ENCODE peak calls at places on chromosomes 12 and 14, in nine cellular contexts. O is hepatocyte, Q is transverse colon, S is cardiac muscle cell, T is mesothelial cell of epicardium, Y is AG04450, N is GM10248, P is kidney, W is ovary. R is an unnamed sample.

GRCh38 chr12:110689002-110689600 is at the start of gene HVCN1:
- DNase-seq in O (peak), Q (peak), S (peak), T (peak), Y (no peak), N (peak), P (peak), W (peak), R (peak)

GRCh38 chr12:89390802-89391673 is 38.7 kb upstream of the DUSP6 start:
- DNase-seq in O (peak), Q (peak), S (peak), T (no peak), Y (no peak), N (no peak), P (no peak), W (no peak), R (peak)

GRCh38 chr14:101508948-101509729 is 52.2 kb upstream of the DIO3 start:
- DNase-seq in O (no peak), Q (no peak), S (no peak), T (no peak), Y (no peak), N (no peak), P (peak), W (peak), R (no peak)

GRCh38 chr12:104219908-104220404 is 4.4 kb downstream of the TXNRD1 start:
- DNase-seq in O (peak), Q (peak), S (no peak), T (no peak), Y (no peak), N (no peak), P (no peak), W (no peak), R (peak)

GRCh38 chr14:71266994-71267636 is 359.9 kb downstream of the PCNX1 start:
- DNase-seq in O (no peak), Q (no peak), S (peak), T (no peak), Y (no peak), N (peak), P (no peak), W (no peak), R (peak)

GRCh38 chr12:50032516-50033316 is 7.4 kb upstream of the RACGAP1 start:
- DNase-seq in O (no peak), Q (no peak), S (no peak), T (no peak), Y (no peak), N (no peak), P (no peak), W (no peak), R (no peak)

GRCh38 chr12:21774358-21775129 is at the start of gene KCNJ8:
- DNase-seq in O (peak), Q (peak), S (peak), T (peak), Y (peak), N (peak), P (peak), W (peak), R (peak)

GRCh38 chr14:42140001-42140400 is 533.3 kb downstream of the LRFN5 start:
- DNase-seq in O (no peak), Q (no peak), S (no peak), T (no peak), Y (no peak), N (no peak), P (no peak), W (no peak), R (no peak)

GRCh38 chr12:39464976-39465375 is 22.1 kb upstream of the KIF21A start:
- DNase-seq in O (no peak), Q (no peak), S (no peak), T (no peak), Y (no peak), N (no peak), P (no peak), W (no peak), R (no peak)

GRCh38 chr12:3746758-3747157 is 6.2 kb downstream of the CRACR2A start:
- DNase-seq in O (no peak), Q (no peak), S (no peak), T (no peak), Y (no peak), N (no peak), P (no peak), W (no peak), R (no peak)

GRCh38 chr14:34058510-34058909 is 107.6 kb upstream of the EGLN3 start:
- DNase-seq in O (no peak), Q (no peak), S (no peak), T (no peak), Y (no peak), N (no peak), P (no peak), W (no peak), R (no peak)

GRCh38 chr14:24277606-24278321 is 6.4 kb upstream of the RABGGTA start:
- DNase-seq in O (no peak), Q (peak), S (no peak), T (no peak), Y (no peak), N (no peak), P (no peak), W (no peak), R (no peak)

GRCh38 chr12:92543872-92544271 is 158.9 kb upstream of the PLEKHG7 start:
- DNase-seq in O (no peak), Q (no peak), S (no peak), T (no peak), Y (no peak), N (no peak), P (no peak), W (no peak), R (no peak)

GRCh38 chr12:11877102-11877826 is 193.5 kb upstream of the BCL2L14 start:
- DNase-seq in O (no peak), Q (no peak), S (no peak), T (no peak), Y (no peak), N (no peak), P (no peak), W (no peak), R (no peak)

GRCh38 chr14:101480747-101481530 is 80.4 kb upstream of the DIO3 start:
- DNase-seq in O (peak), Q (peak), S (peak), T (peak), Y (no peak), N (no peak), P (no peak), W (peak), R (peak)

GRCh38 chr12:41850046-41850445 is 294.6 kb downstream of the GXYLT1 start:
- DNase-seq in O (no peak), Q (no peak), S (no peak), T (no peak), Y (no peak), N (no peak), P (no peak), W (no peak), R (no peak)

GRCh38 chr12:54603173-54603814 is 14.8 kb upstream of the PPP1R1A start:
- DNase-seq in O (peak), Q (peak), S (peak), T (no peak), Y (peak), N (peak), P (no peak), W (peak), R (peak)

GRCh38 chr12:84661732-84662326 is 250.8 kb downstream of the SLC6A15 start:
- DNase-seq in O (no peak), Q (no peak), S (peak), T (no peak), Y (no peak), N (no peak), P (no peak), W (no peak), R (peak)

GRCh38 chr14:22890416-22890815 is 7.4 kb downstream of the REM2 start:
- DNase-seq in O (no peak), Q (no peak), S (no peak), T (no peak), Y (no peak), N (no peak), P (no peak), W (no peak), R (no peak)

GRCh38 chr12:19491863-19492262 is 52.6 kb downstream of the AEBP2 start:
- DNase-seq in O (no peak), Q (no peak), S (no peak), T (no peak), Y (no peak), N (no peak), P (no peak), W (no peak), R (peak)

GRCh38 chr14:63269561-63270225 is 49.0 kb downstream of the GPHB5 start:
- DNase-seq in O (no peak), Q (no peak), S (no peak), T (no peak), Y (no peak), N (no peak), P (no peak), W (no peak), R (no peak)

GRCh38 chr12:73599268-73599667 is 938.4 kb upstream of the ATXN7L3B start:
- DNase-seq in O (no peak), Q (no peak), S (no peak), T (no peak), Y (no peak), N (no peak), P (no peak), W (no peak), R (no peak)

DNA sequence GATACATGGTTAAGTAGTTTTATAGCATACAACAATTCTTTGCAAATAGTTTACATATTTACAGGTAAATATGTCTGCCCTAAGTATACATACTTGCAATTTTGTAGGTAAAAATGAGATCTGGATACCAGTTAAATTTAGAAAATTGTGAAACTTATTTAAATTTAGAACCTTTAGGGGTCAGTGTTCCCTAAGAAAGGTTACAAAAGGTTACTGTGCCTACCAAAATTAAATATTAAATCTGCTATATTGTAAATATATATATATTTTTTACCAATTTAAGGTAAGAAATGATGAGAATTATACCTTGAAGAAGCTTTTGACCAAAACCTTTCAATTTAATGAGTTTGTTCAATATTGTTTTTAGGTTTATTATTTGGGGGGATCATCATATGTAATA is 54.0 kb downstream of the MIPOL1 start:
- DNase-seq in O (no peak), Q (no peak), S (no peak), T (no peak), Y (no peak), N (no peak), P (no peak), W (no peak), R (no peak)
- TF ChIP-seq CTCF in O (peak), Q (no peak), S (peak), T (no peak), Y (no peak), N (no peak), P (no peak), W (no peak), R (no peak)

DNA sequence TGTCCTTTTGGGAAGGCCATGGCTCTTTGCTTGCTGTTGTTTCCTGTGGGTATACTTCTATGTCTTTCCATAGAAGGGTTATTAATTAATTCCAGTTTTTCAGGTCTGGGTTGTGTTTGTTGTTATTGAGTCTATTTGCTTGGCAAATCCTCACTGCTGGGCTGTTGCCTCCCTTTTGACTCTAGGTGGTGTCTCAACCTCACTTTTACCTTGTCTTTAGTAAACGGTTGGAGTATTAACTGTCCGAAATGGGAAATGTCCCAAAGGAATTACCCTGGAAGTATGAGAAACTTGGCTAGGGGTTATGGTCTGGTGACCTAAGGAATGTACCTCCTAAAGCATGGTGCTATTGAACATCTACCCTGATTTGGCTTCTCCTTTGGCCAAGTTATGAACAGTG is 16.7 kb downstream of the PRH1 start:
- DNase-seq in O (no peak), Q (no peak), S (peak), T (no peak), Y (no peak), N (no peak), P (no peak), W (no peak), R (no peak)
- TF ChIP-seq CTCF in O (peak), Q (no peak), S (no peak), T (no peak), Y (no peak), N (no peak), P (peak), W (no peak), R (peak)

GRCh38 chr12:40769846-40770245 is 77.6 kb downstream of the CNTN1 start:
- DNase-seq in O (no peak), Q (no peak), S (no peak), T (no peak), Y (no peak), N (no peak), P (no peak), W (no peak), R (no peak)
- TF ChIP-seq CTCF in O (no peak), Q (no peak), S (no peak), T (no peak), Y (no peak), N (no peak), P (no peak), W (no peak), R (no peak)

GRCh38 chr12:77001181-77001758 is 64.1 kb downstream of the E2F7 start:
- DNase-seq in O (no peak), Q (no peak), S (no peak), T (no peak), Y (no peak), N (no peak), P (no peak), W (no peak), R (no peak)

GRCh38 chr12:77002382-77002781 is 63.0 kb downstream of the E2F7 start:
- DNase-seq in O (no peak), Q (no peak), S (no peak), T (no peak), Y (no peak), N (no peak), P (no peak), W (no peak), R (no peak)

GRCh38 chr12:77005699-77006098 is 59.7 kb downstream of the E2F7 start:
- DNase-seq in O (no peak), Q (no peak), S (no peak), T (no peak), Y (no peak), N (no peak), P (no peak), W (no peak), R (no peak)

GRCh38 chr12:77003961-77004360 is 61.4 kb downstream of the E2F7 start:
- DNase-seq in O (no peak), Q (no peak), S (no peak), T (no peak), Y (no peak), N (no peak), P (no peak), W (no peak), R (no peak)

DNA sequence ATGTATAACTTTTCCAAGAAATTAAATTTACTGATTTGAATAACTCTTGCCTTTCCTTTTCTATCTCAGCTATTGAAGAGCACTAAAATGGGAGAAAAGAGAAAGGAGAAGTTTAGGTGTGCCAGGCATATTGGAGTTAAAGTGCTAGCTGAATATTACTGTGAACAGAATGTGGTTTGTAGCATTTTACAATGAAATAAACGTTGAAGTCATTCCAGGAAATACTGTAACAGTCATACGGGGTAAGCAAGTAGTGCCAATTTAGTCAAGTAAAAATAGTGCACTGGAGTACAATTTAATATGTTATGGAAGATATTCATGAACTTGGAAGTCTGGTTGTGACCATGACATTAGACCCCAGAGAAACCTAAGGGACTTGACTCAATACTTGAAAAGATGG is 62.1 kb downstream of the E2F7 start:
- DNase-seq in O (no peak), Q (no peak), S (no peak), T (no peak), Y (no peak), N (no peak), P (no peak), W (no peak), R (no peak)
- TF ChIP-seq CTCF in O (no peak), Q (no peak), S (no peak), T (no peak), Y (no peak), N (no peak), P (no peak), W (no peak), R (no peak)

DNA sequence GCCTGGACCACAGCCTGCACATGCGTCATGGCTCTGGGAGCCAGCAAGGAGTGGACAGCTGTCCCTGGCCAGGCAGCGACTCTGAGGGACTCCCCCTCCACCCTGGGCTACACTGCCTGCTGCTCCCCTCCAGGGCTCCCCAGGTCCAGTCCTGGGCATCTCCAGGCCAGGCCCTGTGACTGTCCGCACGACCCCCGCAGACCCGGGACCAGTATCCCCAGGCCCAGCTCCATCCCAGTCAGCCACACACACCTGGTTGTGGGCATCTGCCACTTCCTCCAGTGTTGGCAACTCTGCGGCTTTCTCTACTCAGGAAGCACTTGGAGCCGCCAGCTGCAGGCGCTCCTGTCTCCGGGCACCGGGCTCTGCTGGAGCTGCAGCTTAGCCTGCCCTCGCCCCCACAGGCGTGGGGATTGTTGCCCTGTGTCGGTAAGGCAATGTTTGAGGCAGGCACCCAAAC is 2.4 kb downstream of the ULK1 start:
- DNase-seq in O (no peak), Q (no peak), S (no peak), T (no peak), Y (peak), N (no peak), P (no peak), W (no peak), R (no peak)
- TF ChIP-seq CTCF in O (no peak), Q (no peak), S (no peak), T (no peak), Y (no peak), N (no peak), P (no peak), W (no peak), R (no peak)

DNA sequence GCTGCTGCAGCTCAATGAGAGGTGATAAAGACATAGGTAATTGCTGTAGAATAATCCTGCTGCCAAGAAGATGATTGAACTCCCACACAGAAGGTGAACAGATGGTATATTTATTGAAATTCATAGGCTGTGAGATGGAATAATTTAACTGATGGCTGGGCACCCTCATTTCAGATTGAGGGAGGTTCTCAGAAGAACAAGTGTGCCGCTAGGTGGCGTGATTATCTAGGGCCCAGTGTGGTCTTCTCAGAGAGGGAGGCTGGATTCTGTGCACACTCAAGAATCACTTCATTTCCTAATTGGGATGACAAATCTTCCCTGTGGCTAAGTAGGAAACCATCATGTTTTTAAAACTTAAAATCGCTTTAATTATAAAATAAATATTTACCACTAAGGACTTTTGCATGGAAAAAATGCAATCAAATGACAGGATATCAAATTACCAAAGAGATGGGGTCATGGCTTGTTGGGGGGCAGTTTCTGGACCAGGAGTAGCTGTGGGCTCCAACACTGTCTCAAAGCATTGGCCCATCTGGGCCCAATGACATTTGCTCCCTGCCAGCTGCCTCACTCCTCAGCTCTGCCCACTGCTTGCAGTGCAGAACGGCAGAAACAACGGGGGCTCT is 132.3 kb downstream of the SNAPC1 start:
- DNase-seq in O (peak), Q (peak), S (peak), T (peak), Y (peak), N (peak), P (no peak), W (peak), R (peak)
- TF ChIP-seq CTCF in O (peak), Q (peak), S (peak), T (peak), Y (peak), N (peak), P (peak), W (no peak), R (peak)

R was measured in fibroblast of villous mesenchyme.